ENCODE peak calls at places on chromosomes 11 and 22, in four cellular contexts. One of them, this sample, is unnamed.

GRCh38 chr22:20238567-20239062 is 29.5 kb downstream of the RTN4R start:
- DNase-seq in adrenal gland: no peak
- DNase-seq in Caco-2: peak; percentile 75
- DNase-seq in heart left ventricle: peak; percentile 55
- DNase-seq in this sample: peak; percentile 69

GRCh38 chr22:27670701-27671412 is 130.7 kb downstream of the MN1 start:
- DNase-seq in Caco-2: peak; percentile 95
- DNase-seq in heart left ventricle: peak; percentile 83
- DNase-seq in adrenal gland: peak; percentile 74
- DNase-seq in this sample: peak; percentile 16

GRCh38 chr11:129881570-129882170 is 13.7 kb downstream of the NFRKB start:
- DNase-seq in heart left ventricle: no peak
- DNase-seq in Caco-2: peak; percentile 84
- DNase-seq in adrenal gland: peak; percentile 25
- DNase-seq in this sample: peak; percentile 30

GRCh38 chr22:18035740-18036139 is 11.4 kb upstream of the MICAL3 start:
- DNase-seq in Caco-2: no peak
- DNase-seq in heart left ventricle: peak; percentile 80
- DNase-seq in adrenal gland: peak; percentile 93
- DNase-seq in this sample: peak; percentile 37

GRCh38 chr11:91100432-91100831 is 877.6 kb upstream of the CHORDC1 start:
- DNase-seq in Caco-2: no peak
- DNase-seq in heart left ventricle: no peak
- DNase-seq in adrenal gland: no peak
- DNase-seq in this sample: no peak

GRCh38 chr11:11968511-11969280 is 39.7 kb downstream of the DKK3 start:
- DNase-seq in heart left ventricle: no peak
- DNase-seq in Caco-2: no peak
- DNase-seq in adrenal gland: no peak
- DNase-seq in this sample: no peak

GRCh38 chr11:62398011-62398994 is 20.5 kb upstream of the SCGB1A1 start:
- DNase-seq in heart left ventricle: peak; percentile 47
- DNase-seq in adrenal gland: peak; percentile 81
- DNase-seq in Caco-2: peak; percentile 69
- DNase-seq in this sample: no peak

GRCh38 chr22:41687901-41688364 is 734 bp downstream of the SNU13 start:
- DNase-seq in adrenal gland: peak; percentile 41
- DNase-seq in Caco-2: peak; percentile 34
- DNase-seq in heart left ventricle: no peak
- DNase-seq in this sample: peak; percentile 35

GRCh38 chr11:75567971-75568370 is 5.9 kb downstream of the SERPINH1 start:
- DNase-seq in adrenal gland: no peak
- DNase-seq in heart left ventricle: peak; percentile 8
- DNase-seq in Caco-2: no peak
- DNase-seq in this sample: no peak

GRCh38 chr11:89504270-89504669 is 13.1 kb upstream of the NOX4 start:
- DNase-seq in heart left ventricle: no peak
- DNase-seq in Caco-2: no peak
- DNase-seq in adrenal gland: no peak
- DNase-seq in this sample: no peak

GRCh38 chr22:37661160-37661924 is 2.8 kb downstream of the PDXP start:
- DNase-seq in Caco-2: no peak
- DNase-seq in heart left ventricle: no peak
- DNase-seq in adrenal gland: no peak
- DNase-seq in this sample: no peak

GRCh38 chr11:22774716-22775115 is 54.9 kb downstream of the SVIP start:
- DNase-seq in Caco-2: no peak
- DNase-seq in heart left ventricle: no peak
- DNase-seq in adrenal gland: no peak
- DNase-seq in this sample: no peak

GRCh38 chr11:125025968-125026367 is 37.1 kb upstream of the SLC37A2 start:
- DNase-seq in adrenal gland: no peak
- DNase-seq in Caco-2: no peak
- DNase-seq in heart left ventricle: no peak
- DNase-seq in this sample: no peak

DNA sequence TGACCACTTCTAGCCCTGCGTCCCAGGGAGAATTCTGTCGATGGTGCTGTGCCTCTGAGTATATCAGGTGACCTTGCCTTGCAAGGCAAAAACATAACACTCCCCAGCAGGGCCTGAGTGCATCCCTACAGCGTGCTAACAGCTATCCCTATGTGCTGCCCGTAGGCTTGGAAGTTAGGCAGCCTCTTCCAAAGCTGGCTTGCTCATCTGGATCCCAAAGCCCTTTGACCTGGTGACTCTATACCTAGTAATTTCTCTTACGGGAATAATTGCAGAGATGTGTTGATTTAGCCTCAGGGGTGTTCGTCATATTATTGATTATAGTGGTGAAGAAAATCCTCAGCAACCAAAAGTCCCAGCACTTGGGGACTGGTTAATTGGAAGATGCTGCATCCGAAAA is 32.6 kb upstream of the CRYBB3 start:
- DNase-seq in Caco-2: no peak
- DNase-seq in heart left ventricle: no peak
- DNase-seq in adrenal gland: no peak
- DNase-seq in this sample: peak; percentile 21
- H3K4me1 ChIP-seq in Caco-2: no peaks in the 10 kb centered on the region
- H3K4me1 ChIP-seq in heart left ventricle: no peaks in the 10 kb centered on the region
- H3K4me1 ChIP-seq in adrenal gland: no peaks in the 10 kb centered on the region
- H3K4me1 ChIP-seq in this sample: no peaks in the 10 kb centered on the region

GRCh38 chr11:45518096-45518852 is 147.1 kb downstream of the CHST1 start:
- DNase-seq in Caco-2: no peak
- DNase-seq in adrenal gland: no peak
- DNase-seq in heart left ventricle: no peak
- DNase-seq in this sample: no peak
- H3K9me3 ChIP-seq in Caco-2: no peaks in the 10 kb centered on the region
- H3K9me3 ChIP-seq in adrenal gland: no peaks in the 10 kb centered on the region
- H3K9me3 ChIP-seq in heart left ventricle: no peaks in the 10 kb centered on the region
- H3K9me3 ChIP-seq in this sample: no peaks in the 10 kb centered on the region

DNA sequence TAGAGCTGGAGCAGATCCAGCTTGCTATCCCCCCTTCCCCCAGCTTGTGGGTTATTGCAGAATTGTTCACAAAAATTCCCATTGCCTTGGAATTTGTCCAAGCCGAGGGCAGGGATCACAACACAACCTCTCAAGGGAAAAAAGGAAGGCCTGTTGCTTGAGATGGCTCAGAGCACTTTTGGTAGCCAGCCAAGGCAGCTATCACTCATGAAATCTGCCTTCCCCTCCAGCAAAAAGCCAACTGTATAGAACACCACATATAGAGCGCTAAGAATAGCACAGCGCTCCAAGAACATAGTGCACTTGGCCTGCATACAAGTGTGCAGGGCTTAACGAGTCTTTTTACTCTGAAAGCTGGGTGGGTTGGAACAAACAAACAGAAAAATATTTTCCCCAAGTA is 46.2 kb downstream of the FAM83F start:
- DNase-seq in heart left ventricle: peak; percentile 59
- DNase-seq in adrenal gland: peak; percentile 59
- DNase-seq in Caco-2: no peak
- DNase-seq in this sample: no peak
- H3K4me1 ChIP-seq in heart left ventricle: peaks cover 36% of the 10 kb centered on the region
- H3K4me1 ChIP-seq in adrenal gland: peaks cover 6% of the 10 kb centered on the region
- H3K4me1 ChIP-seq in Caco-2: no peaks in the 10 kb centered on the region
- H3K4me1 ChIP-seq in this sample: no peaks in the 10 kb centered on the region

DNA sequence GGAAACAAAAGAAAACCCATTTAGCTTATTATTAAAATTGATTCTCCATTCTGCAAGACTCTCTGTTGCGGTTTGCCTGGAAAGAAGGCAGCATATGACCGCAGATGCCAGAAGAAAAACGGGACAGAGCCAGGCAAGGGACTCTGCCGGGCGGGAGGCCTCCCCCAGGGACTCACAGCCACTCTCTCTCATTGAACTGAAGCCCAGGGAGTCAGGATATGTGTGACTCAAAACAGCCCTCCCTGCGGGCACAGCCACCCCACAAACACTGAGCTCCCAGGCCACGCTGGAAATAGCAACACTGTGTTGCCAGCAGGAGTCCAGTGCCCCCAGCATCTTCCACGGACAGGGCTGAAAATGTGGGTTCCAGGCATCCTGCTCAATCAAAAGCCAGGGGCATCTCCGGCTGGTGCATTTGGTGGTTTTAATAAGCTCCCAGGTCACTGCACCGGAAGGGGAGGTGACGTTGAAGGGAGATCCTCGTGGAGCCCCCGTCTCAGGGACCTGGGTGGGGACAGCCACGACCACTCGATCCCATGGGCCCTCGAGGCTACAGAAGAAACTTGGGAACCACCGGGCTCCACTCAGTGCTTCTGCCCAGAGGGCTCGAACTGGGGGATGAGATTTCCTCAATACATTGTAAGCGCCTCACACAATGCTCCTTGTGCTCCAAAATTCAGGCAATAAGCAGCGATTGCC is 624.5 kb downstream of the TBC1D22A start:
- DNase-seq in adrenal gland: no peak
- DNase-seq in heart left ventricle: peak; percentile 16
- DNase-seq in Caco-2: no peak
- DNase-seq in this sample: no peak
- H3K9me3 ChIP-seq in adrenal gland: no peaks in the 10 kb centered on the region
- H3K9me3 ChIP-seq in heart left ventricle: no peaks in the 10 kb centered on the region
- H3K9me3 ChIP-seq in Caco-2: no peaks in the 10 kb centered on the region
- H3K9me3 ChIP-seq in this sample: no peaks in the 10 kb centered on the region

GRCh38 chr22:49785841-49786451 is 41.7 kb downstream of the BRD1 start:
- DNase-seq in Caco-2: no peak
- DNase-seq in heart left ventricle: peak; percentile 34
- DNase-seq in adrenal gland: no peak
- DNase-seq in this sample: no peak

GRCh38 chr22:49784987-49785614 is 42.6 kb downstream of the BRD1 start:
- DNase-seq in adrenal gland: no peak
- DNase-seq in heart left ventricle: peak; percentile 12
- DNase-seq in Caco-2: no peak
- DNase-seq in this sample: no peak

GRCh38 chr22:49788492-49788891 is 39.2 kb downstream of the BRD1 start:
- DNase-seq in Caco-2: no peak
- DNase-seq in adrenal gland: peak; percentile 77
- DNase-seq in heart left ventricle: peak; percentile 75
- DNase-seq in this sample: no peak

GRCh38 chr22:49787861-49788260 is 39.8 kb downstream of the BRD1 start:
- DNase-seq in adrenal gland: no peak
- DNase-seq in heart left ventricle: no peak
- DNase-seq in Caco-2: no peak
- DNase-seq in this sample: no peak

GRCh38 chr22:49786976-49787843 is 40.5 kb downstream of the BRD1 start:
- DNase-seq in heart left ventricle: peak; percentile 10
- DNase-seq in Caco-2: no peak
- DNase-seq in adrenal gland: no peak
- DNase-seq in this sample: no peak
- H3K4me1 ChIP-seq in heart left ventricle: peaks cover 43% of the 10 kb centered on the region
- H3K4me1 ChIP-seq in Caco-2: no peaks in the 10 kb centered on the region
- H3K4me1 ChIP-seq in adrenal gland: peaks cover 18% of the 10 kb centered on the region
- H3K4me1 ChIP-seq in this sample: peaks cover 5% of the 10 kb centered on the region

DNA sequence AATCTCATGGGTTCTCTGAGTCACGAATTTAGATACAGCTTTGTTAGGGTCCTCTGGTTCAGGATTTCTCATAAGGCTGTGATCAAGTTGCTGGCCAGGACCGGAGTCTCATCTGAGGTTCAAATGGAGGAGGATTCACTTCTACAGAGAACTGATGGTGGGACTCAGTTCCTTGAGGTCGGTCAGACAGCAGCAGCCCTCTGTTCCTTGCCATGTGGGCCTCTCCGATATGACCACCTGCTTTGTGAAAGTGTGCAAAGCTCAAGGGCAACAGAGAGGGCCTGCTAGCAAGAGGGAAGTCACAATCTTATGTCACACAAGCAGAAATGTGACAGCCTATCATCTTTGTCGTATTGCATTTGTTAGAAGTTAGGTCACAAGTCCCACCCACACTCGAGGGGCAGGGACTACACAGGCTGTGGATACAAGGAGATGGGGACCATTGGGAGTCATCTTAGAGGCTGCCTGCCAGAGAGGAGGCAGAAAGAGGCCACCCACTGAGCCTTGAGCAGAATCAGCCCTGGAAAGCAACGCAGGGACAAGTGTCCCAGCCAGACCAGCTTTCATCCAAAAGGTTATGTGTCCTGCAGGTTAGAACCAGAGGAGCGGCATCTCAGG is 34.5 kb downstream of the RPUSD4 start:
- DNase-seq in heart left ventricle: no peak
- DNase-seq in Caco-2: no peak
- DNase-seq in adrenal gland: no peak
- DNase-seq in this sample: no peak
- H3K9me3 ChIP-seq in heart left ventricle: peaks cover 3% of the 10 kb centered on the region
- H3K9me3 ChIP-seq in Caco-2: no peaks in the 10 kb centered on the region
- H3K9me3 ChIP-seq in adrenal gland: no peaks in the 10 kb centered on the region
- H3K9me3 ChIP-seq in this sample: no peaks in the 10 kb centered on the region

This sample was measured in small intestine.